ENCODE peak calls at places on chromosomes 5 and 9, in six cellular contexts. T is head of caudate nucleus, U is D721Med, A is AG04449, N is SHP77, K is M059J. O is an unnamed sample.

GRCh38 chr5:179427676-179428056 is 82.4 kb upstream of the ADAMTS2 start:
- DNase-seq in T (no peak), U (no peak), A (no peak), N (no peak), K (no peak), O (no peak)

GRCh38 chr5:14202462-14202861 is 59.3 kb downstream of the TRIO start:
- DNase-seq in T (no peak), U (no peak), A (no peak), N (no peak), K (peak; percentile 83), O (no peak)

GRCh38 chr5:130282044-130282443 is 377.8 kb downstream of the CHSY3 start:
- DNase-seq in T (no peak), U (no peak), A (no peak), N (no peak), K (peak; percentile 19), O (no peak)

GRCh38 chr9:98117984-98118639 is 910 bp downstream of the TRIM14 start:
- DNase-seq in T (no peak), U (no peak), A (peak; percentile 7), N (peak; percentile 36), K (peak; percentile 50), O (peak; percentile 32)

GRCh38 chr9:76717611-76718010 is 46.6 kb upstream of the PCA3 start:
- DNase-seq in T (no peak), U (no peak), A (no peak), N (peak; percentile 42), K (peak; percentile 71), O (no peak)

GRCh38 chr9:81686614-81687520 is 2.5 kb downstream of the TLE1 start:
- DNase-seq in T (peak; percentile 90), U (no peak), A (no peak), N (peak; percentile 62), K (peak; percentile 86), O (peak; percentile 92)

GRCh38 chr9:37800631-37801286 is at the start of gene DCAF10:
- DNase-seq in T (peak; percentile 87), U (peak; percentile 34), A (no peak), N (peak; percentile 37), K (peak; percentile 79), O (peak; percentile 74)

GRCh38 chr5:168528521-168529360 is at the start of gene FBLL1:
- DNase-seq in T (peak; percentile 22), U (peak; percentile 76), A (no peak), N (no peak), K (peak; percentile 7), O (no peak)

GRCh38 chr5:80181618-80182211 is 74.1 kb downstream of the SERINC5 start:
- DNase-seq in T (no peak), U (no peak), A (no peak), N (no peak), K (peak; percentile 82), O (peak; percentile 94)

GRCh38 chr5:82050955-82051354 is 79.1 kb downstream of the ATG10 start:
- DNase-seq in T (no peak), U (no peak), A (no peak), N (no peak), K (no peak), O (no peak)

GRCh38 chr9:2837915-2838314 is 6.0 kb downstream of the PUM3 start:
- DNase-seq in T (no peak), U (no peak), A (no peak), N (no peak), K (peak; percentile 40), O (no peak)

GRCh38 chr9:121572581-121572980 is 72.9 kb upstream of the GGTA1 start:
- DNase-seq in T (no peak), U (no peak), A (no peak), N (no peak), K (no peak), O (no peak)

GRCh38 chr9:133539434-133539833 is 4.9 kb downstream of the ADAMTSL2 start:
- DNase-seq in T (peak; percentile 47), U (no peak), A (no peak), N (no peak), K (no peak), O (no peak)

GRCh38 chr5:108461628-108462367 is 79.9 kb upstream of the FBXL17 start:
- DNase-seq in T (no peak), U (no peak), A (peak; percentile 37), N (no peak), K (peak; percentile 18), O (no peak)

GRCh38 chr9:25377039-25377438 is 301.2 kb downstream of the TUSC1 start:
- DNase-seq in T (no peak), U (no peak), A (no peak), N (no peak), K (no peak), O (no peak)

GRCh38 chr5:27788184-27788583 is 749.8 kb upstream of the CDH9 start:
- DNase-seq in T (no peak), U (no peak), A (no peak), N (no peak), K (peak; percentile 8), O (no peak)

GRCh38 chr5:73564644-73565165 is 734 bp downstream of the ANKRA2 start:
- DNase-seq in T (peak; percentile 7), U (no peak), A (no peak), N (no peak), K (peak; percentile 21), O (peak; percentile 32)

GRCh38 chr9:33124716-33125378 is 42.3 kb downstream of the B4GALT1 start:
- DNase-seq in T (peak; percentile 52), U (no peak), A (no peak), N (no peak), K (no peak), O (no peak)

GRCh38 chr9:136552117-136552685 is 6.4 kb upstream of the NOTCH1 start:
- DNase-seq in T (no peak), U (no peak), A (peak; percentile 76), N (no peak), K (peak; percentile 67), O (no peak)

GRCh38 chr5:178421699-178422399 is 168.3 kb downstream of the COL23A1 start:
- DNase-seq in T (no peak), U (no peak), A (no peak), N (no peak), K (no peak), O (no peak)

GRCh38 chr5:134846641-134846960 is 833 bp downstream of the C5orf24 start:
- DNase-seq in T (no peak), U (no peak), A (no peak), N (no peak), K (peak; percentile 34), O (no peak)